ENCODE peak calls at places on chromosomes 2 and 18, in nine cellular contexts. I is mammary epithelial cell, V is activated gamma-delta T cell, K is GM23248, L is HEK293T, Y is cardiac fibroblast, O is H4, A is right lobe of liver, J is prostate gland. S is an unnamed sample.

GRCh38 chr2:234879671-234880455 is 72.0 kb upstream of the SH3BP4 start:
- DNase-seq in L (no peak), K (peak; percentile 34), V (no peak), I (peak; percentile 49), Y (peak; percentile 59), J (no peak), A (no peak), O (peak; percentile 68), S (no peak)

GRCh38 chr2:23694058-23695045 is 232.6 kb downstream of the ATAD2B start:
- DNase-seq in Y (no peak), K (no peak), A (no peak), O (no peak), I (no peak), J (no peak), V (no peak), L (no peak), S (peak; percentile 37)

GRCh38 chr18:70671889-70672551 is 383.2 kb downstream of the SOCS6 start:
- DNase-seq in I (no peak), J (no peak), O (no peak), V (no peak), K (no peak), A (no peak), L (no peak), Y (no peak), S (no peak)

GRCh38 chr2:138846216-138846821 is 66.1 kb upstream of the NXPH2 start:
- DNase-seq in A (no peak), K (peak; percentile 57), V (no peak), I (peak; percentile 19), L (peak; percentile 50), O (peak; percentile 31), J (no peak), Y (peak; percentile 35), S (no peak)

GRCh38 chr2:24721470-24721869 is 71.7 kb downstream of the PTRHD1 start:
- DNase-seq in O (peak; percentile 49), J (peak; percentile 15), V (no peak), L (no peak), Y (peak; percentile 95), I (peak; percentile 67), A (peak; percentile 72), K (peak; percentile 87), S (peak; percentile 84)

GRCh38 chr2:234970467-234970866 is 18.6 kb downstream of the SH3BP4 start:
- DNase-seq in O (peak; percentile 70), L (no peak), K (peak; percentile 63), V (no peak), I (peak; percentile 80), J (no peak), A (no peak), Y (peak; percentile 64), S (no peak)

GRCh38 chr2:172889767-172890430 is 154.3 kb downstream of the RAPGEF4 start:
- DNase-seq in I (no peak), J (no peak), L (no peak), Y (no peak), V (no peak), A (no peak), K (no peak), O (no peak), S (no peak)

GRCh38 chr2:7801212-7801611 is 880.6 kb upstream of the ID2 start:
- DNase-seq in Y (no peak), J (no peak), V (no peak), O (no peak), I (no peak), A (no peak), K (no peak), L (no peak), S (no peak)

GRCh38 chr18:76672627-76673026 is 149.7 kb upstream of the ZNF236 start:
- DNase-seq in L (no peak), A (no peak), V (no peak), I (peak; percentile 5), O (peak; percentile 67), K (peak; percentile 55), Y (peak; percentile 51), J (no peak), S (no peak)

GRCh38 chr2:180520206-180520605 is 460.2 kb upstream of the UBE2E3 start:
- DNase-seq in V (no peak), J (no peak), A (no peak), I (peak; percentile 36), L (no peak), O (no peak), K (peak; percentile 28), Y (peak; percentile 43), S (no peak)